ENCODE peak calls at places on chromosome 19, in five cellular contexts. N is fibroblast of lung; Y is IMR-90; L is CD4-positive, alpha-beta memory T cell; D is psoas muscle. I is an unnamed sample.

GRCh38 chr19:13923194-13923987 is 14.8 kb downstream of the PODNL1 start:
- DNase-seq in N (no peak), D (no peak), L (no peak), Y (no peak), I (peak; percentile 18)

GRCh38 chr19:13104848-13105646 is 2.4 kb upstream of the LYL1 start:
- DNase-seq in L (no peak), Y (no peak), N (no peak), D (no peak), I (peak; percentile 64)

GRCh38 chr19:38949580-38950367 is 19.0 kb downstream of the MRPS12 start:
- DNase-seq in N (peak; percentile 82), Y (peak; percentile 25), L (peak; percentile 75), D (peak; percentile 88), I (peak; percentile 99)

GRCh38 chr19:444677-445210 is 16.1 kb downstream of the SHC2 start:
- DNase-seq in Y (no peak), D (no peak), N (no peak), L (no peak), I (peak; percentile 42)

GRCh38 chr19:10991076-10991475 is 30.2 kb downstream of the SMARCA4 start:
- DNase-seq in N (no peak), L (no peak), Y (no peak), D (no peak), I (peak; percentile 33)

GRCh38 chr19:4699826-4700572 is 23.6 kb downstream of the DPP9 start:
- DNase-seq in L (no peak), N (no peak), Y (no peak), D (peak; percentile 56), I (no peak)

GRCh38 chr19:30669329-30670010 is 297.3 kb downstream of the ZNF536 start:
- DNase-seq in L (peak; percentile 11), N (peak; percentile 13), Y (peak; percentile 12), D (peak; percentile 75), I (peak; percentile 90)

GRCh38 chr19:13764101-13764807 is at the start of gene MRI1:
- DNase-seq in L (peak; percentile 49), N (peak; percentile 66), Y (peak; percentile 60), D (peak; percentile 89), I (peak; percentile 93)

GRCh38 chr19:33221641-33222040 is 4.0 kb downstream of the SLC7A10 start:
- DNase-seq in L (no peak), D (no peak), N (peak; percentile 32), Y (peak; percentile 18), I (no peak)

GRCh38 chr19:38003427-38004099 is 96.6 kb downstream of the SIPA1L3 start:
- DNase-seq in L (no peak), N (peak; percentile 92), D (peak; percentile 80), Y (peak; percentile 92), I (peak; percentile 51)

GRCh38 chr19:15507068-15508034 is 974 bp upstream of the CYP4F22 start:
- DNase-seq in Y (no peak), L (no peak), D (no peak), N (no peak), I (no peak)

GRCh38 chr19:19817357-19817756 is 4.2 kb downstream of the ZNF506 start:
- DNase-seq in L (peak; percentile 80), D (no peak), Y (no peak), N (no peak), I (no peak)

GRCh38 chr19:51296331-51297093 is 14.9 kb upstream of the IGLON5 start:
- DNase-seq in Y (no peak), N (no peak), L (no peak), D (no peak), I (peak; percentile 81)

GRCh38 chr19:9914001-9914314 is 22.4 kb downstream of the OLFM2 start:
- DNase-seq in Y (no peak), N (no peak), D (no peak), L (no peak), I (peak; percentile 93)

GRCh38 chr19:45498411-45499195 is at the start of gene PPM1N:
- DNase-seq in D (peak; percentile 66), L (peak; percentile 63), N (no peak), Y (peak; percentile 17), I (peak; percentile 89)

GRCh38 chr19:31149306-31149975 is 199.8 kb downstream of the TSHZ3 start:
- DNase-seq in L (no peak), D (no peak), N (no peak), Y (peak; percentile 8), I (peak; percentile 39)

GRCh38 chr19:31667106-31667505 is 317.9 kb upstream of the TSHZ3 start:
- DNase-seq in L (no peak), N (no peak), D (no peak), Y (no peak), I (no peak)

GRCh38 chr19:10641248-10641647 is 12.9 kb upstream of the ILF3 start:
- DNase-seq in Y (no peak), L (no peak), N (no peak), D (no peak), I (no peak)

GRCh38 chr19:50204811-50205675 is 1.6 kb downstream of the MYH14 start:
- DNase-seq in Y (no peak), L (no peak), N (no peak), D (peak; percentile 82), I (peak; percentile 99)

GRCh38 chr19:13723206-13723605 is 41.1 kb upstream of the MRI1 start:
- DNase-seq in D (no peak), Y (peak; percentile 66), L (no peak), N (peak; percentile 20), I (no peak)

GRCh38 chr19:11191273-11191755 is 6.0 kb downstream of the KANK2 start:
- DNase-seq in N (peak; percentile 47), Y (peak; percentile 63), L (no peak), D (peak; percentile 91), I (peak; percentile 88)

GRCh38 chr19:13979224-13979623 is 26.9 kb downstream of the RFX1 start:
- DNase-seq in D (no peak), L (no peak), N (no peak), Y (no peak), I (peak; percentile 83)

GRCh38 chr19:37346091-37346490 is 24.8 kb upstream of the ZNF527 start:
- DNase-seq in D (no peak), L (no peak), N (no peak), Y (no peak), I (no peak)

GRCh38 chr19:38070573-38070972 is 153.4 kb downstream of the DPF1 start:
- DNase-seq in L (no peak), Y (peak; percentile 88), N (peak; percentile 78), D (no peak), I (no peak)

GRCh38 chr19:49596954-49597702 is 6.1 kb downstream of the PRR12 start:
- DNase-seq in L (no peak), N (no peak), D (no peak), Y (no peak), I (peak; percentile 80)

GRCh38 chr19:16039545-16039944 is 36.8 kb upstream of the TPM4 start:
- DNase-seq in Y (no peak), L (no peak), N (no peak), D (no peak), I (peak; percentile 14)

GRCh38 chr19:4583961-4584669 is 24.6 kb upstream of the SEMA6B start:
- DNase-seq in N (peak; percentile 50), D (no peak), Y (no peak), L (no peak), I (peak; percentile 95)

GRCh38 chr19:11662278-11662677 is 65.0 kb downstream of the ZNF627 start:
- DNase-seq in L (no peak), N (no peak), D (no peak), Y (no peak), I (no peak)

GRCh38 chr19:7904074-7905020 is 670 bp downstream of the MAP2K7 start:
- DNase-seq in L (peak; percentile 80), D (peak; percentile 83), Y (no peak), N (no peak), I (peak; percentile 92)

GRCh38 chr19:17405250-17406038 is at the start of gene BST2:
- DNase-seq in Y (peak; percentile 37), D (peak; percentile 65), L (peak; percentile 64), N (peak; percentile 57), I (peak; percentile 87)

GRCh38 chr19:17404621-17405249 is 695 bp downstream of the BST2 start:
- DNase-seq in D (no peak), Y (no peak), L (no peak), N (no peak), I (no peak)

GRCh38 chr19:17402982-17403855 is 2.2 kb downstream of the BST2 start:
- DNase-seq in D (no peak), Y (no peak), N (no peak), L (no peak), I (peak; percentile 99)

GRCh38 chr19:17406039-17406886 is 833 bp upstream of the BST2 start:
- DNase-seq in D (no peak), L (no peak), Y (no peak), N (peak; percentile 71), I (peak; percentile 74)

DNA sequence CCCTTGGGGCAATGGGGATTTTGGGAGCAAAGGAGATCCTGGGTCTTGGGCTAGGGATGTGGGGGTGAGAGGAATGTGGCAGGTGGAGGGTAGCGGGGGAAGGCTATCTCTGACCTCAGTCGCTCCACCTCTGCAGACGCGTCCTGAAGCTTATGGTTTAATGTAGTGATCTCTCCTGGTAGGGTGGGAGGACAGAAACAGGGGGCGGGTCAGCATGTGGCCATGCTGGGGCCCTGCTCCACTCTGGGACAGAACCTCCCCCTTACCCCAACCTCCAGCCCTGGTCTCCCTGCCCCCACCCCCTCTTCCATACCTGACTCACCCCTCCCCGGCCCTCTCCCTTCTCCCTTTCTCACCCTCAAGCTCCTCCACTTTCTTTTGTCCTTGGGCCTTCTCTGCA is 1.4 kb downstream of the BST2 start:
- DNase-seq in N (no peak), Y (no peak), L (no peak), D (no peak), I (peak; percentile 82)
- H3K4me3 ChIP-seq in N (no peak overlapping the region), Y (no peak overlapping the region), L (peak overlapping the region; percentile 93), D (peak overlapping the region; percentile 65), I (peak overlapping the region; percentile 57)

DNA sequence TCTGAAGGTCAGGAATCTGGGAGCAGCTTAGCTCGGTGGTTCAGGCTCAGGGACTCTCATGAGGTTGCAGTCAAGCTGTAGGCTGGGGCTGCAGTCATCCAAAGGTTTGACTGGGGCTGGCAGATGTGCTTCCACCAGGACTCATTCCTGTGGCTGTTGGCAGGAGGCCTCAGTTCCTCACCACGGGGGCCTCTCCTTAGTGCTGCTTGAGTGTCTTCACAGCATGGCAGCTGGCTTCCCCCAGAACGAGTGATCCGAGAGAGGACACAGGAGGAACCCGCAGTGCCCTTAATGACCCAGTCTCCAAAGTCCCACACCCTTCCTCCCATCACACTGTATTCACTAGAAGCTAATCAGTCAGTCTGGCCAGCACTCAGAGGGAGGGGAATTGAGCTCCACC is 38.7 kb upstream of the EHD2 start:
- DNase-seq in D (peak; percentile 39), L (no peak), N (no peak), Y (no peak), I (no peak)
- H3K36me3 ChIP-seq in D (peaks cover 73% of the 10 kb centered on the region), L (peaks cover 28% of the 10 kb centered on the region), N (peaks cover 10% of the 10 kb centered on the region), Y (peaks cover 62% of the 10 kb centered on the region), I (peaks cover 9% of the 10 kb centered on the region)

GRCh38 chr19:3370728-3371591 is 4.6 kb downstream of the NFIC start:
- DNase-seq in Y (no peak), D (peak; percentile 56), L (no peak), N (no peak), I (peak; percentile 56)

GRCh38 chr19:3374369-3375112 is 8.2 kb downstream of the NFIC start:
- DNase-seq in N (no peak), D (peak; percentile 95), Y (no peak), L (no peak), I (peak; percentile 45)

GRCh38 chr19:3373971-3374368 is 7.6 kb downstream of the NFIC start:
- DNase-seq in N (no peak), D (peak; percentile 47), Y (no peak), L (no peak), I (peak; percentile 22)

GRCh38 chr19:3370214-3370720 is 3.9 kb downstream of the NFIC start:
- DNase-seq in D (peak; percentile 65), L (no peak), N (no peak), Y (no peak), I (peak; percentile 85)

GRCh38 chr19:3372413-3372812 is 6.0 kb downstream of the NFIC start:
- DNase-seq in N (no peak), L (no peak), D (no peak), Y (no peak), I (peak; percentile 41)
- H3K27me3 ChIP-seq in N (no peaks in the 10 kb centered on the region), L (no peaks in the 10 kb centered on the region), D (no peaks in the 10 kb centered on the region), Y (no peaks in the 10 kb centered on the region), I (peaks cover 55% of the 10 kb centered on the region)

GRCh38 chr19:3576696-3577443 is 4.1 kb downstream of the HMG20B start:
- DNase-seq in D (peak; percentile 83), Y (peak; percentile 43), L (no peak), N (peak; percentile 71), I (peak; percentile 100)
- H3K4me3 ChIP-seq in D (peak overlapping the region; percentile 55), Y (no peak overlapping the region), L (no peak overlapping the region), N (peak overlapping the region; percentile 30), I (peak overlapping the region; percentile 61)